ENCODE peak calls at places on chromosomes 2 and 18, in five cellular contexts. One of them, this sample, is unnamed.

GRCh38 chr2:218180728-218181127 is 14.0 kb upstream of the CXCR1 start:
- DNase-seq in body of pancreas: no peak
- DNase-seq in breast epithelium: no peak
- DNase-seq in CD4-positive, CD25-positive, alpha-beta regulatory T cell: no peak
- DNase-seq in ovary: no peak
- DNase-seq in this sample: peak; percentile 60

GRCh38 chr2:202249521-202249850 is 11.1 kb upstream of the SUMO1 start:
- DNase-seq in body of pancreas: no peak
- DNase-seq in breast epithelium: no peak
- DNase-seq in CD4-positive, CD25-positive, alpha-beta regulatory T cell: no peak
- DNase-seq in ovary: no peak
- DNase-seq in this sample: no peak

GRCh38 chr2:179140546-179140945 is 90.6 kb upstream of the CCDC141 start:
- DNase-seq in body of pancreas: no peak
- DNase-seq in breast epithelium: no peak
- DNase-seq in CD4-positive, CD25-positive, alpha-beta regulatory T cell: no peak
- DNase-seq in ovary: no peak
- DNase-seq in this sample: no peak

GRCh38 chr2:805664-806063 is 128.5 kb upstream of the TMEM18 start:
- DNase-seq in body of pancreas: no peak
- DNase-seq in breast epithelium: no peak
- DNase-seq in CD4-positive, CD25-positive, alpha-beta regulatory T cell: no peak
- DNase-seq in ovary: no peak
- DNase-seq in this sample: no peak

GRCh38 chr2:1727101-1727771 is 17.1 kb downstream of the PXDN start:
- DNase-seq in body of pancreas: no peak
- DNase-seq in breast epithelium: peak; percentile 45
- DNase-seq in CD4-positive, CD25-positive, alpha-beta regulatory T cell: no peak
- DNase-seq in ovary: no peak
- DNase-seq in this sample: peak; percentile 46

GRCh38 chr2:27320958-27321543 is 1.8 kb downstream of the MPV17 start:
- DNase-seq in body of pancreas: peak; percentile 95
- DNase-seq in breast epithelium: peak; percentile 94
- DNase-seq in CD4-positive, CD25-positive, alpha-beta regulatory T cell: no peak
- DNase-seq in ovary: no peak
- DNase-seq in this sample: peak; percentile 79

GRCh38 chr2:193279361-193279760 is 1084.6 kb upstream of the TMEFF2 start:
- DNase-seq in body of pancreas: no peak
- DNase-seq in breast epithelium: no peak
- DNase-seq in CD4-positive, CD25-positive, alpha-beta regulatory T cell: no peak
- DNase-seq in ovary: no peak
- DNase-seq in this sample: no peak

GRCh38 chr2:3669656-3670055 is 11.7 kb downstream of the ALLC start:
- DNase-seq in body of pancreas: no peak
- DNase-seq in breast epithelium: no peak
- DNase-seq in CD4-positive, CD25-positive, alpha-beta regulatory T cell: no peak
- DNase-seq in ovary: no peak
- DNase-seq in this sample: no peak

GRCh38 chr2:73697606-73698005 is 39.5 kb downstream of the TPRKB start:
- DNase-seq in body of pancreas: no peak
- DNase-seq in breast epithelium: no peak
- DNase-seq in CD4-positive, CD25-positive, alpha-beta regulatory T cell: no peak
- DNase-seq in ovary: no peak
- DNase-seq in this sample: no peak

GRCh38 chr2:171541202-171541884 is 19.1 kb downstream of the CYBRD1 start:
- DNase-seq in body of pancreas: no peak
- DNase-seq in breast epithelium: no peak
- DNase-seq in CD4-positive, CD25-positive, alpha-beta regulatory T cell: no peak
- DNase-seq in ovary: no peak
- DNase-seq in this sample: no peak

GRCh38 chr18:67589325-67589724 is 72.8 kb upstream of the DSEL start:
- DNase-seq in body of pancreas: no peak
- DNase-seq in breast epithelium: no peak
- DNase-seq in CD4-positive, CD25-positive, alpha-beta regulatory T cell: no peak
- DNase-seq in ovary: no peak
- DNase-seq in this sample: no peak

GRCh38 chr2:113826346-113827285 is 63.3 kb upstream of the ACTR3 start:
- DNase-seq in body of pancreas: no peak
- DNase-seq in breast epithelium: no peak
- DNase-seq in CD4-positive, CD25-positive, alpha-beta regulatory T cell: no peak
- DNase-seq in ovary: no peak
- DNase-seq in this sample: no peak

GRCh38 chr2:190468814-190469569 is 60.8 kb downstream of the MFSD6 start:
- DNase-seq in body of pancreas: peak; percentile 77
- DNase-seq in breast epithelium: peak; percentile 76
- DNase-seq in CD4-positive, CD25-positive, alpha-beta regulatory T cell: no peak
- DNase-seq in ovary: peak; percentile 76
- DNase-seq in this sample: no peak

GRCh38 chr18:41326311-41326710 is 628.7 kb upstream of the PIK3C3 start:
- DNase-seq in body of pancreas: no peak
- DNase-seq in breast epithelium: no peak
- DNase-seq in CD4-positive, CD25-positive, alpha-beta regulatory T cell: no peak
- DNase-seq in ovary: no peak
- DNase-seq in this sample: no peak

GRCh38 chr2:231674587-231675334 is 33.6 kb upstream of the PTMA start:
- DNase-seq in body of pancreas: peak; percentile 61
- DNase-seq in breast epithelium: peak; percentile 74
- DNase-seq in CD4-positive, CD25-positive, alpha-beta regulatory T cell: peak; percentile 16
- DNase-seq in ovary: peak; percentile 81
- DNase-seq in this sample: peak; percentile 83

GRCh38 chr2:58594175-58594574 is 353.1 kb upstream of the FANCL start:
- DNase-seq in body of pancreas: no peak
- DNase-seq in breast epithelium: no peak
- DNase-seq in CD4-positive, CD25-positive, alpha-beta regulatory T cell: no peak
- DNase-seq in ovary: no peak
- DNase-seq in this sample: no peak

GRCh38 chr2:24918326-24919099 is 1.5 kb downstream of the ADCY3 start:
- DNase-seq in body of pancreas: no peak
- DNase-seq in breast epithelium: no peak
- DNase-seq in CD4-positive, CD25-positive, alpha-beta regulatory T cell: no peak
- DNase-seq in ovary: no peak
- DNase-seq in this sample: no peak

GRCh38 chr2:8679827-8680731 is 1.8 kb upstream of the ID2 start:
- DNase-seq in body of pancreas: peak; percentile 95
- DNase-seq in breast epithelium: peak; percentile 44
- DNase-seq in CD4-positive, CD25-positive, alpha-beta regulatory T cell: no peak
- DNase-seq in ovary: peak; percentile 49
- DNase-seq in this sample: peak; percentile 86

GRCh38 chr2:68764781-68765385 is 30.3 kb downstream of the ARHGAP25 start:
- DNase-seq in body of pancreas: no peak
- DNase-seq in breast epithelium: no peak
- DNase-seq in CD4-positive, CD25-positive, alpha-beta regulatory T cell: no peak
- DNase-seq in ovary: no peak
- DNase-seq in this sample: no peak

GRCh38 chr2:193011870-193012269 is 817.1 kb upstream of the TMEFF2 start:
- DNase-seq in body of pancreas: no peak
- DNase-seq in breast epithelium: no peak
- DNase-seq in CD4-positive, CD25-positive, alpha-beta regulatory T cell: no peak
- DNase-seq in ovary: no peak
- DNase-seq in this sample: no peak

GRCh38 chr2:226895579-226895978 is 59.7 kb downstream of the RHBDD1 start:
- DNase-seq in body of pancreas: no peak
- DNase-seq in breast epithelium: no peak
- DNase-seq in CD4-positive, CD25-positive, alpha-beta regulatory T cell: no peak
- DNase-seq in ovary: no peak
- DNase-seq in this sample: no peak

GRCh38 chr2:217223222-217223930 is 363.5 kb upstream of the TNP1 start:
- DNase-seq in body of pancreas: peak; percentile 16
- DNase-seq in breast epithelium: no peak
- DNase-seq in CD4-positive, CD25-positive, alpha-beta regulatory T cell: no peak
- DNase-seq in ovary: no peak
- DNase-seq in this sample: no peak

GRCh38 chr2:104286806-104287205 is 567.1 kb upstream of the POU3F3 start:
- DNase-seq in body of pancreas: no peak
- DNase-seq in breast epithelium: no peak
- DNase-seq in CD4-positive, CD25-positive, alpha-beta regulatory T cell: no peak
- DNase-seq in ovary: no peak
- DNase-seq in this sample: no peak

GRCh38 chr18:23179416-23179815 is 44.1 kb downstream of the CABLES1 start:
- DNase-seq in body of pancreas: no peak
- DNase-seq in breast epithelium: no peak
- DNase-seq in CD4-positive, CD25-positive, alpha-beta regulatory T cell: no peak
- DNase-seq in ovary: no peak
- DNase-seq in this sample: no peak
- H3K4me1 ChIP-seq in body of pancreas: peaks cover 26% of the 10 kb centered on the region
- H3K4me1 ChIP-seq in breast epithelium: no peaks in the 10 kb centered on the region
- H3K4me1 ChIP-seq in CD4-positive, CD25-positive, alpha-beta regulatory T cell: peaks cover 3% of the 10 kb centered on the region
- H3K4me1 ChIP-seq in ovary: no peaks in the 10 kb centered on the region
- H3K4me1 ChIP-seq in this sample: no peaks in the 10 kb centered on the region

GRCh38 chr2:105385703-105386540 is 12.9 kb downstream of the FHL2 start:
- DNase-seq in body of pancreas: no peak
- DNase-seq in breast epithelium: no peak
- DNase-seq in CD4-positive, CD25-positive, alpha-beta regulatory T cell: no peak
- DNase-seq in ovary: no peak
- DNase-seq in this sample: no peak

GRCh38 chr2:105388971-105389381 is 9.9 kb downstream of the FHL2 start:
- DNase-seq in body of pancreas: no peak
- DNase-seq in breast epithelium: no peak
- DNase-seq in CD4-positive, CD25-positive, alpha-beta regulatory T cell: no peak
- DNase-seq in ovary: peak; percentile 50
- DNase-seq in this sample: no peak

GRCh38 chr2:105384861-105385260 is 14.0 kb downstream of the FHL2 start:
- DNase-seq in body of pancreas: no peak
- DNase-seq in breast epithelium: no peak
- DNase-seq in CD4-positive, CD25-positive, alpha-beta regulatory T cell: no peak
- DNase-seq in ovary: no peak
- DNase-seq in this sample: no peak

GRCh38 chr2:105384216-105384615 is 14.6 kb downstream of the FHL2 start:
- DNase-seq in body of pancreas: no peak
- DNase-seq in breast epithelium: no peak
- DNase-seq in CD4-positive, CD25-positive, alpha-beta regulatory T cell: no peak
- DNase-seq in ovary: no peak
- DNase-seq in this sample: no peak

DNA sequence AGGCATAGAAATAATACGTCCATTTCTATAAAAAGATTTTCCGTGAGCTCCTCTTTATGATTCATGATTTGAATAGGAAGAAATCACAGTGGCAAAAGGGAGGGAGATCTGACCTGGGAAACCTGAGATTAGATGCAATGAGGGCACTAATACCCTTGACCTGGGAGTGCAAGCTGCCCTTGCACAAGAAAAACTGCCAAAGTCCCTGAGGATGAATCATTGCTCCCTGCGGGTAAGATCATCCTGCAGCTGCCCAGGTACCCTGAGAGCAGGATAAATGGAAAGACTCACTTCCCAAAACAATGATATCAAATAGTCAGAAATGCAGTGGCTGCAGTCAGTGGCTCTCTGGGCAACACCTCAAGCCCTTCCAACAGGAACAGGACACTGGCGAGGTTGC is 11.6 kb downstream of the FHL2 start:
- DNase-seq in body of pancreas: no peak
- DNase-seq in breast epithelium: no peak
- DNase-seq in CD4-positive, CD25-positive, alpha-beta regulatory T cell: no peak
- DNase-seq in ovary: no peak
- DNase-seq in this sample: no peak
- H3K4me1 ChIP-seq in body of pancreas: no peaks in the 10 kb centered on the region
- H3K4me1 ChIP-seq in breast epithelium: peaks cover 13% of the 10 kb centered on the region
- H3K4me1 ChIP-seq in CD4-positive, CD25-positive, alpha-beta regulatory T cell: no peaks in the 10 kb centered on the region
- H3K4me1 ChIP-seq in ovary: peaks cover 48% of the 10 kb centered on the region
- H3K4me1 ChIP-seq in this sample: no peaks in the 10 kb centered on the region

DNA sequence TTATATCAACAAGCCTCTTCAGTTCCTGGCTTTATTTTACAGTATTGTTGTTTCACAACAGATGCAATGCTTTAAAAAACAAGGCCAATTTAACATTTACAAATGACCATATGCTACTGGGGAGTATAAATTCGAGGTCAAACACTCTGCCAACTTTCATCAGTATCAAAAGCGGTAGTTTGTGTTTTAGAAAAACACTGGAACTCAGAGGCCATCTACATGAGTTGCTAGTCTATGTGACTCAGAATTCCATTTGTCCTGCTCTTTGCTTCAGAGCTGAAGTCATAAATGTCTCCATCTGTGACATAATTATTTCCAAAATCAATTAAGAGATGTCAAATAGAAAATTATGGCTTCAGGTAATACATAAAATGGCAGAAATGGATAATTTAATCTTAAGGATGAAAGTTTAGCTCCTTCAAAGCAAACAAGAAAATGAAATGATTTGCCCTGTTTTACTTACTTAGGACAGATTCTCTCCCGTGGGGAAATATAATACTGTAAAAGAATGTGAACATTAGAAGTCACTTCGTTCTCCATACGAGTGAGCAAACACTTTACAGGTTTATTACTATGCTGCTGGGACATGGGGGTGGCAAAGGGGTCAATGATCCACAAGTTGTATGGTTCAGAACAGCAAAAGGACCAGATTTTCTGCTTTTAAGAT is 3.7 kb downstream of the MEX3C start:
- DNase-seq in body of pancreas: no peak
- DNase-seq in breast epithelium: no peak
- DNase-seq in CD4-positive, CD25-positive, alpha-beta regulatory T cell: no peak
- DNase-seq in ovary: no peak
- DNase-seq in this sample: no peak
- H3K4me1 ChIP-seq in body of pancreas: peaks cover 51% of the 10 kb centered on the region
- H3K4me1 ChIP-seq in breast epithelium: peaks cover 24% of the 10 kb centered on the region
- H3K4me1 ChIP-seq in CD4-positive, CD25-positive, alpha-beta regulatory T cell: peaks cover 69% of the 10 kb centered on the region
- H3K4me1 ChIP-seq in ovary: peaks cover 11% of the 10 kb centered on the region
- H3K4me1 ChIP-seq in this sample: no peaks in the 10 kb centered on the region

GRCh38 chr2:10329584-10329879 is 26.8 kb downstream of the HPCAL1 start:
- DNase-seq in body of pancreas: no peak
- DNase-seq in breast epithelium: no peak
- DNase-seq in CD4-positive, CD25-positive, alpha-beta regulatory T cell: no peak
- DNase-seq in ovary: no peak
- DNase-seq in this sample: no peak
- H3K4me1 ChIP-seq in body of pancreas: peaks cover 80% of the 10 kb centered on the region
- H3K4me1 ChIP-seq in breast epithelium: no peaks in the 10 kb centered on the region
- H3K4me1 ChIP-seq in CD4-positive, CD25-positive, alpha-beta regulatory T cell: peaks cover 63% of the 10 kb centered on the region
- H3K4me1 ChIP-seq in ovary: peaks cover 9% of the 10 kb centered on the region
- H3K4me1 ChIP-seq in this sample: peaks cover 76% of the 10 kb centered on the region

GRCh38 chr2:165901996-165902395 is 51.6 kb downstream of the TTC21B start:
- DNase-seq in body of pancreas: no peak
- DNase-seq in breast epithelium: no peak
- DNase-seq in CD4-positive, CD25-positive, alpha-beta regulatory T cell: no peak
- DNase-seq in ovary: no peak
- DNase-seq in this sample: no peak
- H3K4me1 ChIP-seq in body of pancreas: peaks cover 3% of the 10 kb centered on the region
- H3K4me1 ChIP-seq in breast epithelium: peaks cover 8% of the 10 kb centered on the region
- H3K4me1 ChIP-seq in CD4-positive, CD25-positive, alpha-beta regulatory T cell: peaks cover 6% of the 10 kb centered on the region
- H3K4me1 ChIP-seq in ovary: peaks cover 14% of the 10 kb centered on the region
- H3K4me1 ChIP-seq in this sample: no peaks in the 10 kb centered on the region

GRCh38 chr2:150470435-150470834 is 17.0 kb downstream of the RND3 start:
- DNase-seq in body of pancreas: no peak
- DNase-seq in breast epithelium: no peak
- DNase-seq in CD4-positive, CD25-positive, alpha-beta regulatory T cell: no peak
- DNase-seq in ovary: no peak
- DNase-seq in this sample: no peak

GRCh38 chr2:150469706-150470105 is 17.8 kb downstream of the RND3 start:
- DNase-seq in body of pancreas: no peak
- DNase-seq in breast epithelium: no peak
- DNase-seq in CD4-positive, CD25-positive, alpha-beta regulatory T cell: no peak
- DNase-seq in ovary: no peak
- DNase-seq in this sample: no peak

GRCh38 chr2:150466770-150467640 is 20.5 kb downstream of the RND3 start:
- DNase-seq in body of pancreas: no peak
- DNase-seq in breast epithelium: no peak
- DNase-seq in CD4-positive, CD25-positive, alpha-beta regulatory T cell: no peak
- DNase-seq in ovary: no peak
- DNase-seq in this sample: no peak

GRCh38 chr2:150467641-150467963 is 19.9 kb downstream of the RND3 start:
- DNase-seq in body of pancreas: no peak
- DNase-seq in breast epithelium: no peak
- DNase-seq in CD4-positive, CD25-positive, alpha-beta regulatory T cell: no peak
- DNase-seq in ovary: no peak
- DNase-seq in this sample: no peak

GRCh38 chr2:150468350-150468960 is 19.0 kb downstream of the RND3 start:
- DNase-seq in body of pancreas: no peak
- DNase-seq in breast epithelium: no peak
- DNase-seq in CD4-positive, CD25-positive, alpha-beta regulatory T cell: no peak
- DNase-seq in ovary: no peak
- DNase-seq in this sample: no peak
- H3K4me1 ChIP-seq in body of pancreas: peaks cover 4% of the 10 kb centered on the region
- H3K4me1 ChIP-seq in breast epithelium: peaks cover under 1% of the 10 kb centered on the region
- H3K4me1 ChIP-seq in CD4-positive, CD25-positive, alpha-beta regulatory T cell: no peaks in the 10 kb centered on the region
- H3K4me1 ChIP-seq in ovary: no peaks in the 10 kb centered on the region
- H3K4me1 ChIP-seq in this sample: peaks cover 5% of the 10 kb centered on the region